ENCODE peak calls at places on chromosomes 5 and 9, in six cellular contexts. A is stimulated activated CD8-positive, alpha-beta memory T cell treated with anti-CD3 and anti-CD28 coated beads, Interleukin-12 subunit alpha, Interleukin-12 subunit beta, amount 100 ng/mL, for 1 hour; L is T47D; I is T-helper 17 cell; W is NCI-H1436; U is ACHN. N is an unnamed sample.

GRCh38 chr9:108275906-108276305 is 579.9 kb downstream of the ACTL7B start:
- DNase-seq in W (no peak), U (no peak), I (no peak), L (no peak), A (no peak), N (no peak)

GRCh38 chr5:74285876-74286275 is 354.7 kb downstream of the ENC1 start:
- DNase-seq in W (no peak), I (no peak), A (no peak), U (no peak), L (no peak), N (peak)

GRCh38 chr5:9069650-9070049 is 476.2 kb downstream of the SEMA5A start:
- DNase-seq in L (no peak), U (peak), W (no peak), I (no peak), A (no peak), N (no peak)

GRCh38 chr5:169889572-169889971 is 90.7 kb downstream of the INSYN2B start:
- DNase-seq in I (no peak), W (no peak), L (no peak), U (no peak), A (no peak), N (no peak)

GRCh38 chr5:125295405-125295872 is 549.0 kb upstream of the ZNF608 start:
- DNase-seq in W (no peak), L (no peak), I (no peak), A (no peak), U (peak), N (no peak)

GRCh38 chr5:152405145-152405544 is at the start of gene NMUR2:
- DNase-seq in U (no peak), L (no peak), I (no peak), A (no peak), W (peak), N (no peak)

GRCh38 chr9:13758876-13759275 is 479.4 kb upstream of the MPDZ start:
- DNase-seq in U (no peak), A (no peak), L (no peak), W (no peak), I (no peak), N (peak)

GRCh38 chr5:143398451-143399237 is 4.8 kb downstream of the NR3C1 start:
- DNase-seq in U (no peak), L (no peak), A (no peak), I (no peak), W (no peak), N (no peak)

GRCh38 chr5:15837584-15838289 is 337.8 kb downstream of the FBXL7 start:
- DNase-seq in I (no peak), U (no peak), A (no peak), L (no peak), W (no peak), N (no peak)

GRCh38 chr9:74025402-74025894 is 471.7 kb upstream of the RORB start:
- DNase-seq in I (no peak), L (no peak), U (peak), W (no peak), A (no peak), N (no peak)

N was measured in NCI-H446 treated with DMSO at 0.1 percent for 48 hours.